ENCODE peak calls at places on chromosomes 2 and 18, in six cellular contexts. One of them, this sample, is unnamed.

GRCh38 chr2:3805120-3805519 is 101.7 kb downstream of the DCDC2C start:
- DNase-seq in uterus: no peak
- DNase-seq in aorta: no peak
- DNase-seq in cardiac muscle cell: no peak
- DNase-seq in HL-60: peak
- DNase-seq in A549: peak
- DNase-seq in this sample: no peak

GRCh38 chr18:73476021-73476420 is 608.2 kb upstream of the NETO1 start:
- DNase-seq in uterus: no peak
- DNase-seq in aorta: no peak
- DNase-seq in cardiac muscle cell: no peak
- DNase-seq in HL-60: no peak
- DNase-seq in A549: no peak
- DNase-seq in this sample: no peak

GRCh38 chr18:10518595-10519273 is 7.1 kb upstream of the NAPG start:
- DNase-seq in uterus: peak
- DNase-seq in aorta: no peak
- DNase-seq in cardiac muscle cell: peak
- DNase-seq in HL-60: peak
- DNase-seq in A549: no peak
- DNase-seq in this sample: peak

GRCh38 chr2:199230091-199230490 is 227.6 kb downstream of the SATB2 start:
- DNase-seq in uterus: no peak
- DNase-seq in aorta: no peak
- DNase-seq in cardiac muscle cell: no peak
- DNase-seq in HL-60: peak
- DNase-seq in A549: no peak
- DNase-seq in this sample: no peak

GRCh38 chr2:29192526-29192925 is 77.3 kb downstream of the CLIP4 start:
- DNase-seq in uterus: no peak
- DNase-seq in aorta: no peak
- DNase-seq in cardiac muscle cell: peak
- DNase-seq in HL-60: no peak
- DNase-seq in A549: no peak
- DNase-seq in this sample: no peak

GRCh38 chr2:241199286-241199685 is 10.8 kb downstream of the ANO7 start:
- DNase-seq in uterus: no peak
- DNase-seq in aorta: peak
- DNase-seq in cardiac muscle cell: no peak
- DNase-seq in HL-60: no peak
- DNase-seq in A549: no peak
- DNase-seq in this sample: no peak

GRCh38 chr2:158726906-158727592 is 68.1 kb upstream of the DAPL1 start:
- DNase-seq in uterus: no peak
- DNase-seq in aorta: no peak
- DNase-seq in cardiac muscle cell: no peak
- DNase-seq in HL-60: no peak
- DNase-seq in A549: no peak
- DNase-seq in this sample: peak

GRCh38 chr2:11889854-11890253 is 143.4 kb downstream of the LPIN1 start:
- DNase-seq in uterus: no peak
- DNase-seq in aorta: no peak
- DNase-seq in cardiac muscle cell: no peak
- DNase-seq in HL-60: no peak
- DNase-seq in A549: no peak
- DNase-seq in this sample: no peak

GRCh38 chr2:62475172-62476011 is 30.6 kb downstream of the TMEM17 start:
- DNase-seq in uterus: no peak
- DNase-seq in aorta: no peak
- DNase-seq in cardiac muscle cell: peak
- DNase-seq in HL-60: no peak
- DNase-seq in A549: no peak
- DNase-seq in this sample: peak

GRCh38 chr2:37713258-37713700 is 41.8 kb upstream of the CDC42EP3 start:
- DNase-seq in uterus: no peak
- DNase-seq in aorta: no peak
- DNase-seq in cardiac muscle cell: peak
- DNase-seq in HL-60: no peak
- DNase-seq in A549: no peak
- DNase-seq in this sample: no peak

GRCh38 chr18:76434452-76434851 is 60.6 kb downstream of the ZNF516 start:
- DNase-seq in uterus: no peak
- DNase-seq in aorta: no peak
- DNase-seq in cardiac muscle cell: no peak
- DNase-seq in HL-60: no peak
- DNase-seq in A549: no peak
- DNase-seq in this sample: no peak

GRCh38 chr2:39938035-39938835 is 159.2 kb upstream of the THUMPD2 start:
- DNase-seq in uterus: no peak
- DNase-seq in aorta: no peak
- DNase-seq in cardiac muscle cell: peak
- DNase-seq in HL-60: no peak
- DNase-seq in A549: no peak
- DNase-seq in this sample: no peak

GRCh38 chr2:62938126-62938525 is 112.5 kb upstream of the OTX1 start:
- DNase-seq in uterus: no peak
- DNase-seq in aorta: no peak
- DNase-seq in cardiac muscle cell: no peak
- DNase-seq in HL-60: no peak
- DNase-seq in A549: no peak
- DNase-seq in this sample: no peak

GRCh38 chr2:225889452-225889851 is 489.9 kb downstream of the NYAP2 start:
- DNase-seq in uterus: no peak
- DNase-seq in aorta: no peak
- DNase-seq in cardiac muscle cell: peak
- DNase-seq in HL-60: peak
- DNase-seq in A549: peak
- DNase-seq in this sample: no peak

GRCh38 chr2:16525265-16525887 is 140.3 kb downstream of the CYRIA start:
- DNase-seq in uterus: no peak
- DNase-seq in aorta: no peak
- DNase-seq in cardiac muscle cell: peak
- DNase-seq in HL-60: peak
- DNase-seq in A549: peak
- DNase-seq in this sample: no peak

GRCh38 chr2:201709747-201710146 is 11.3 kb upstream of the MPP4 start:
- DNase-seq in uterus: no peak
- DNase-seq in aorta: no peak
- DNase-seq in cardiac muscle cell: peak
- DNase-seq in HL-60: no peak
- DNase-seq in A549: no peak
- DNase-seq in this sample: no peak

GRCh38 chr2:42961385-42961800 is 169.0 kb upstream of the HAAO start:
- DNase-seq in uterus: peak
- DNase-seq in aorta: peak
- DNase-seq in cardiac muscle cell: peak
- DNase-seq in HL-60: peak
- DNase-seq in A549: no peak
- DNase-seq in this sample: peak

GRCh38 chr2:220586980-220587549 is 959.6 kb downstream of the SLC4A3 start:
- DNase-seq in uterus: no peak
- DNase-seq in aorta: no peak
- DNase-seq in cardiac muscle cell: peak
- DNase-seq in HL-60: no peak
- DNase-seq in A549: no peak
- DNase-seq in this sample: no peak

GRCh38 chr2:65128297-65129190 is 1.4 kb downstream of the RAB1A start:
- DNase-seq in uterus: no peak
- DNase-seq in aorta: no peak
- DNase-seq in cardiac muscle cell: peak
- DNase-seq in HL-60: peak
- DNase-seq in A549: no peak
- DNase-seq in this sample: no peak

GRCh38 chr18:63346471-63347183 is 20.4 kb downstream of the KDSR start:
- DNase-seq in uterus: no peak
- DNase-seq in aorta: no peak
- DNase-seq in cardiac muscle cell: no peak
- DNase-seq in HL-60: no peak
- DNase-seq in A549: no peak
- DNase-seq in this sample: no peak

GRCh38 chr2:12957251-12957650 is 240.5 kb downstream of the TRIB2 start:
- DNase-seq in uterus: no peak
- DNase-seq in aorta: no peak
- DNase-seq in cardiac muscle cell: no peak
- DNase-seq in HL-60: no peak
- DNase-seq in A549: no peak
- DNase-seq in this sample: no peak

GRCh38 chr18:48797841-48798255 is 152.9 kb downstream of the SMAD7 start:
- DNase-seq in uterus: peak
- DNase-seq in aorta: peak
- DNase-seq in cardiac muscle cell: no peak
- DNase-seq in HL-60: no peak
- DNase-seq in A549: no peak
- DNase-seq in this sample: no peak

GRCh38 chr18:74950479-74950878 is 258.5 kb downstream of the PTGR3 start:
- DNase-seq in uterus: no peak
- DNase-seq in aorta: no peak
- DNase-seq in cardiac muscle cell: no peak
- DNase-seq in HL-60: no peak
- DNase-seq in A549: no peak
- DNase-seq in this sample: no peak

GRCh38 chr18:74947875-74948274 is 261.1 kb downstream of the PTGR3 start:
- DNase-seq in uterus: no peak
- DNase-seq in aorta: no peak
- DNase-seq in cardiac muscle cell: no peak
- DNase-seq in HL-60: no peak
- DNase-seq in A549: no peak
- DNase-seq in this sample: no peak

GRCh38 chr18:74949611-74950010 is 259.3 kb downstream of the PTGR3 start:
- DNase-seq in uterus: no peak
- DNase-seq in aorta: no peak
- DNase-seq in cardiac muscle cell: no peak
- DNase-seq in HL-60: no peak
- DNase-seq in A549: no peak
- DNase-seq in this sample: no peak

GRCh38 chr18:74947417-74947816 is 261.5 kb downstream of the PTGR3 start:
- DNase-seq in uterus: no peak
- DNase-seq in aorta: no peak
- DNase-seq in cardiac muscle cell: no peak
- DNase-seq in HL-60: no peak
- DNase-seq in A549: no peak
- DNase-seq in this sample: no peak

DNA sequence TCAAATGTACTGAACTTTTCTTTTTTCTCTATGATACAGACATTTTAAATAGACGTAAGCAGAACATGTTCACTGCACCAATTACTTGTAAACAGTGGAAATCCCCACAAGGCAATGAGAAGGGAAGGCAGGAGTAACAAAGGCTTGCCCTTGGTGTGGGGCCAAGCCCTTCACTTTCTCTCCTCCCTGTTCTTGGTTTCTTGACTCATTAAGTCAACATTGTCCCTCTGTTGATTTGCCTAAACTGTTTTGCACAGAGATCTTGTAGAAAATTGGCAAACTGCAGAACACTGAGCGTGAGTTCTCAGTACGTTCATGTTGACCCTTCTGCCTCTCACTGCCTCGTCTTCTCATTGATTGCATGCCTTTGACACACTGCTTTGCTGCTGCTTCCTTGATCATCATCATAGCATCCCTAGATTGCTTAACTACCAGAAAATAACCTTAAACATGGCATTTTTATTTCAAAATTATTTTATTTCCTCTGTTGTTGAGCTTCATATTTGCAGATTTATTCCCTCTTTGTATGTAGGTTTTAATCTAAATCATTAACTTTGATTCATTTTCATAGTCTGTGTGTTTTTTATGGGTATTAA is 257.7 kb downstream of the PTGR3 start:
- DNase-seq in uterus: no peak
- DNase-seq in aorta: no peak
- DNase-seq in cardiac muscle cell: peak
- DNase-seq in HL-60: no peak
- DNase-seq in A549: peak
- DNase-seq in this sample: no peak
- H3K27ac ChIP-seq in uterus: no peak
- H3K27ac ChIP-seq in aorta: no peak
- H3K27ac ChIP-seq in cardiac muscle cell: no peak
- H3K27ac ChIP-seq in HL-60: no peak
- H3K27ac ChIP-seq in A549: no peak
- H3K27ac ChIP-seq in this sample: no peak

DNA sequence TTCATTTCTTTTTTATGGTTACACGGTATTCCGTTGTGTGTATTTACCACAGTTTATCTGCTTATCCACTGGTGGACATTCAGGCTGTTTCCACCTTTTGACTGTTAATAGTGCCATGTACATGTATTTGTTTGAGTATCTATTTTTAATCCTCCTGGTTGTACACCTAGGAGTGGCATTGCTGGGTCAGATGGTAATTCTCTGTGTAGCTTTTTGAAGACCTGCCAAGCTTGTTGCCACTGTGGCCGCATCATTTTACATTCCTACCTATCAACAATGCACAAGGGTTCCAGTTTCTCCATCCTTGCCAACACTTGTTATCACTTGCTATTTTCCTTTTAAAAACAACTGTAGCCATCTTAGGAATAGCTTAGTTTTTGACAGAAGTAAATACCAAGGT is 13.3 kb downstream of the MPHOSPH10 start:
- DNase-seq in uterus: no peak
- DNase-seq in aorta: no peak
- DNase-seq in cardiac muscle cell: no peak
- DNase-seq in HL-60: no peak
- DNase-seq in A549: no peak
- DNase-seq in this sample: no peak
- H3K27ac ChIP-seq in uterus: no peak
- H3K27ac ChIP-seq in aorta: no peak
- H3K27ac ChIP-seq in cardiac muscle cell: no peak
- H3K27ac ChIP-seq in HL-60: no peak
- H3K27ac ChIP-seq in A549: no peak
- H3K27ac ChIP-seq in this sample: no peak

DNA sequence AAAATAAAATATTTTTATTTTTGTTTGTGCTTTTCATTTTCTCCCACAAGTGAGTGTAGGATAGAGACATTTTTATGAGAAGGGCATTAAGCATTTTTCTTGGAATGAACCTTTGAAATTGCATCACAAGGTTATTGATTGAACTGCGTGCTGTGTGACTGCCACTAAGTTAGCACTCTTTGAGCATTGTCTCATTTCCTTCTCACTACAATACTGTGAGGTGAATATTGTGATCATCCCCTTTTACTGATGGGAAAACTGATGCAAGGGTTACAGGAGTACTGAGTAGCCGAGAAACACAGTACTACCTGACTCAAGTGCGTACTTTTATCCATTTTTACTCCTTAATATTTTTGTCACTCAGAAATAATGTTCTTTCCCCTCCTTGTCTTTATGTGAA is 2.0 kb downstream of the NBEAL1 start:
- DNase-seq in uterus: no peak
- DNase-seq in aorta: no peak
- DNase-seq in cardiac muscle cell: no peak
- DNase-seq in HL-60: no peak
- DNase-seq in A549: no peak
- DNase-seq in this sample: no peak
- H3K27ac ChIP-seq in uterus: peak
- H3K27ac ChIP-seq in aorta: no peak
- H3K27ac ChIP-seq in cardiac muscle cell: no peak
- H3K27ac ChIP-seq in HL-60: no peak
- H3K27ac ChIP-seq in A549: peak
- H3K27ac ChIP-seq in this sample: no peak

DNA sequence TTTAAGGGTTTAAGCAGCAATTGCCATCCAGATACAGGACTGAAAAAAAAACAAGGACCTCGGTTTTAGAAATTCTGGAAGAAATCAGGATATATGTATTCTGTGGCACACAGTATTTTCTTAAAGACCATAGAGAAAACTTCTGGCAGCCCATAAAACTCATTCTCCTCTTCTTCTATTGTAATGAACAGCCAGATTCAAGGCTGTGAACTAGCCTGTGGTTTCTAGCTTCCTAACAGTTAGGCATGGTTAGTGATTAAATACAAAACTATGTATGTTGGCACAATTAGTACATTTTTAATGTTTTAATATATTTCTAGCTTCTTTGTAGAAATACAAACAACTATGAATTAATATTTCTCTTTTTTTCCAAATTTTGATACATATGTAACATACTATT is 555.7 kb downstream of the DSC3 start:
- DNase-seq in uterus: no peak
- DNase-seq in aorta: no peak
- DNase-seq in cardiac muscle cell: peak
- DNase-seq in HL-60: no peak
- DNase-seq in A549: no peak
- DNase-seq in this sample: no peak
- H3K27ac ChIP-seq in uterus: no peak
- H3K27ac ChIP-seq in aorta: no peak
- H3K27ac ChIP-seq in cardiac muscle cell: no peak
- H3K27ac ChIP-seq in HL-60: no peak
- H3K27ac ChIP-seq in A549: no peak
- H3K27ac ChIP-seq in this sample: no peak